ENCODE peak calls at places on chromosomes 13 and 19, in nine cellular contexts. O is activated gamma-delta T cell treated with Interleukin-2 at 50 U/mL for 16 hours; V is SW 1271; G is MV-4-11; H is omental fat pad; Y is mucosa of descending colon; J is D721Med; W is foreskin fibroblast; Z is stimulated activated CD8-positive, alpha-beta memory T cell treated with anti-CD3 and anti-CD28 coated beads, Interleukin-15, amount 100 ng/mL, for 24 hours. E is an unnamed sample.

GRCh38 chr19:17296976-17297375 is 6.2 kb downstream of the ABHD8 start:
- DNase-seq in O (no peak), V (no peak), G (no peak), H (no peak), Y (no peak), J (no peak), W (no peak), Z (no peak), E (no peak)

GRCh38 chr19:41753159-41753558 is 2.2 kb upstream of the CEACAM6 start:
- DNase-seq in O (peak; percentile 73), V (no peak), G (peak; percentile 64), H (no peak), Y (peak; percentile 82), J (no peak), W (peak; percentile 42), Z (peak; percentile 72), E (no peak)

GRCh38 chr19:17209126-17210036 is 5.8 kb upstream of the USE1 start:
- DNase-seq in O (no peak), V (no peak), G (peak; percentile 39), H (no peak), Y (peak; percentile 75), J (no peak), W (peak; percentile 42), Z (no peak), E (no peak)

GRCh38 chr19:38478273-38478971 is 44.9 kb downstream of the RYR1 start:
- DNase-seq in O (no peak), V (no peak), G (peak; percentile 37), H (no peak), Y (no peak), J (no peak), W (no peak), Z (no peak), E (no peak)

GRCh38 chr19:575527-576506 is 3.4 kb downstream of the BSG start:
- DNase-seq in O (no peak), V (peak; percentile 57), G (no peak), H (no peak), Y (no peak), J (no peak), W (peak; percentile 77), Z (no peak), E (no peak)

GRCh38 chr13:94344126-94344863 is 135.2 kb downstream of the DCT start:
- DNase-seq in O (no peak), V (no peak), G (no peak), H (no peak), Y (no peak), J (no peak), W (peak; percentile 62), Z (no peak), E (no peak)

GRCh38 chr13:96967248-96967745 is 27.0 kb downstream of the OXGR1 start:
- DNase-seq in O (no peak), V (no peak), G (no peak), H (no peak), Y (no peak), J (no peak), W (no peak), Z (no peak), E (no peak)

GRCh38 chr19:7947939-7948338 is 4.5 kb upstream of the TIMM44 start:
- DNase-seq in O (no peak), V (no peak), G (no peak), H (no peak), Y (no peak), J (no peak), W (no peak), Z (no peak), E (no peak)

GRCh38 chr19:40862785-40863184 is 12.5 kb upstream of the CYP2A6 start:
- DNase-seq in O (no peak), V (no peak), G (peak; percentile 83), H (no peak), Y (no peak), J (no peak), W (peak; percentile 49), Z (no peak), E (no peak)

GRCh38 chr13:75550159-75550567 is 572 bp downstream of the UCHL3 start:
- DNase-seq in O (no peak), V (peak; percentile 22), G (peak; percentile 11), H (no peak), Y (no peak), J (no peak), W (peak; percentile 83), Z (no peak), E (peak; percentile 24)

GRCh38 chr13:40597735-40598365 is 68.6 kb downstream of the FOXO1 start:
- DNase-seq in O (no peak), V (no peak), G (no peak), H (no peak), Y (no peak), J (no peak), W (no peak), Z (no peak), E (no peak)

GRCh38 chr13:105118577-105118976 is 1416.9 kb downstream of the EFNB2 start:
- DNase-seq in O (no peak), V (no peak), G (no peak), H (no peak), Y (no peak), J (no peak), W (no peak), Z (no peak), E (no peak)

GRCh38 chr13:49749852-49750251 is 42.6 kb downstream of the KPNA3 start:
- DNase-seq in O (no peak), V (no peak), G (no peak), H (no peak), Y (no peak), J (no peak), W (peak; percentile 26), Z (no peak), E (no peak)

GRCh38 chr13:40228486-40228885 is 438.0 kb downstream of the FOXO1 start:
- DNase-seq in O (no peak), V (no peak), G (no peak), H (no peak), Y (no peak), J (no peak), W (peak; percentile 36), Z (no peak), E (no peak)

GRCh38 chr13:114173261-114173660 is 5.8 kb upstream of the CFAP97D2 start:
- DNase-seq in O (no peak), V (no peak), G (no peak), H (no peak), Y (no peak), J (no peak), W (no peak), Z (no peak), E (no peak)

GRCh38 chr19:39434123-39435076 is 1.3 kb downstream of the RPS16 start:
- DNase-seq in O (no peak), V (no peak), G (no peak), H (no peak), Y (no peak), J (no peak), W (no peak), Z (no peak), E (no peak)

GRCh38 chr19:13849991-13850909 is 26.7 kb upstream of the NANOS3 start:
- DNase-seq in O (peak; percentile 61), V (no peak), G (peak; percentile 56), H (no peak), Y (peak; percentile 88), J (no peak), W (peak; percentile 93), Z (peak; percentile 66), E (no peak)

GRCh38 chr13:21079206-21079605 is 17.8 kb upstream of the LATS2 start:
- DNase-seq in O (no peak), V (no peak), G (no peak), H (no peak), Y (no peak), J (no peak), W (no peak), Z (no peak), E (no peak)

GRCh38 chr13:83825676-83826075 is 56.6 kb downstream of the SLITRK1 start:
- DNase-seq in O (no peak), V (no peak), G (no peak), H (no peak), Y (no peak), J (no peak), W (no peak), Z (no peak), E (no peak)

GRCh38 chr19:50214699-50215543 is 11.5 kb downstream of the MYH14 start:
- DNase-seq in O (no peak), V (no peak), G (no peak), H (no peak), Y (peak; percentile 91), J (no peak), W (no peak), Z (no peak), E (no peak)

GRCh38 chr13:35672611-35673010 is 196.1 kb upstream of the MAB21L1 start:
- DNase-seq in O (no peak), V (no peak), G (no peak), H (no peak), Y (no peak), J (peak; percentile 48), W (peak; percentile 69), Z (no peak), E (no peak)

GRCh38 chr19:10686661-10687517 is 14.3 kb upstream of the QTRT1 start:
- DNase-seq in O (no peak), V (no peak), G (no peak), H (no peak), Y (no peak), J (no peak), W (peak; percentile 61), Z (no peak), E (no peak)

GRCh38 chr19:13794388-13794751 is 873 bp upstream of the ZSWIM4 start:
- DNase-seq in O (no peak), V (no peak), G (peak; percentile 34), H (peak; percentile 77), Y (peak; percentile 77), J (no peak), W (peak; percentile 91), Z (no peak), E (peak; percentile 52)